ENCODE peak calls at places on chromosomes 6 and 20, in five cellular contexts. One of them, this sample, is unnamed.

GRCh38 chr6:98657764-98658163 is 176.6 kb upstream of the POU3F2 start:
- DNase-seq in naive B cell: no peak
- DNase-seq in T-helper 9 cell: no peak
- DNase-seq in activated CD8-positive, alpha-beta T cell treated with anti-CD3 and anti-CD28 coated beads, Interleukin-2, amount 10 ng/mL, durations not matched to agents 7 days and 5 days: peak
- DNase-seq in stimulated activated CD4-positive, alpha-beta T cell treated with anti-CD3 and anti-CD28 coated beads, Interleukin-15, amount 100 ng/mL, for 24 hours: peak
- DNase-seq in this sample: peak

GRCh38 chr20:61447950-61448349 is 195.9 kb downstream of the CDH4 start:
- DNase-seq in naive B cell: no peak
- DNase-seq in stimulated activated CD4-positive, alpha-beta T cell treated with anti-CD3 and anti-CD28 coated beads, Interleukin-15, amount 100 ng/mL, for 24 hours: no peak
- DNase-seq in T-helper 9 cell: no peak
- DNase-seq in activated CD8-positive, alpha-beta T cell treated with anti-CD3 and anti-CD28 coated beads, Interleukin-2, amount 10 ng/mL, durations not matched to agents 7 days and 5 days: no peak
- DNase-seq in this sample: no peak

GRCh38 chr6:46491789-46492547 is 719 bp upstream of the RCAN2 start:
- DNase-seq in activated CD8-positive, alpha-beta T cell treated with anti-CD3 and anti-CD28 coated beads, Interleukin-2, amount 10 ng/mL, durations not matched to agents 7 days and 5 days: peak
- DNase-seq in stimulated activated CD4-positive, alpha-beta T cell treated with anti-CD3 and anti-CD28 coated beads, Interleukin-15, amount 100 ng/mL, for 24 hours: peak
- DNase-seq in T-helper 9 cell: no peak
- DNase-seq in naive B cell: peak
- DNase-seq in this sample: no peak

GRCh38 chr6:51953246-51953645 is 134.2 kb downstream of the PKHD1 start:
- DNase-seq in stimulated activated CD4-positive, alpha-beta T cell treated with anti-CD3 and anti-CD28 coated beads, Interleukin-15, amount 100 ng/mL, for 24 hours: no peak
- DNase-seq in activated CD8-positive, alpha-beta T cell treated with anti-CD3 and anti-CD28 coated beads, Interleukin-2, amount 10 ng/mL, durations not matched to agents 7 days and 5 days: no peak
- DNase-seq in naive B cell: no peak
- DNase-seq in T-helper 9 cell: no peak
- DNase-seq in this sample: no peak

GRCh38 chr6:22251331-22251730 is 45.5 kb downstream of the PRL start:
- DNase-seq in activated CD8-positive, alpha-beta T cell treated with anti-CD3 and anti-CD28 coated beads, Interleukin-2, amount 10 ng/mL, durations not matched to agents 7 days and 5 days: no peak
- DNase-seq in T-helper 9 cell: no peak
- DNase-seq in stimulated activated CD4-positive, alpha-beta T cell treated with anti-CD3 and anti-CD28 coated beads, Interleukin-15, amount 100 ng/mL, for 24 hours: no peak
- DNase-seq in naive B cell: no peak
- DNase-seq in this sample: no peak

GRCh38 chr20:48148020-48148419 is 362.7 kb upstream of the SULF2 start:
- DNase-seq in activated CD8-positive, alpha-beta T cell treated with anti-CD3 and anti-CD28 coated beads, Interleukin-2, amount 10 ng/mL, durations not matched to agents 7 days and 5 days: no peak
- DNase-seq in T-helper 9 cell: no peak
- DNase-seq in naive B cell: no peak
- DNase-seq in stimulated activated CD4-positive, alpha-beta T cell treated with anti-CD3 and anti-CD28 coated beads, Interleukin-15, amount 100 ng/mL, for 24 hours: no peak
- DNase-seq in this sample: no peak

GRCh38 chr6:33613794-33614166 is 7.3 kb upstream of the ITPR3 start:
- DNase-seq in stimulated activated CD4-positive, alpha-beta T cell treated with anti-CD3 and anti-CD28 coated beads, Interleukin-15, amount 100 ng/mL, for 24 hours: no peak
- DNase-seq in activated CD8-positive, alpha-beta T cell treated with anti-CD3 and anti-CD28 coated beads, Interleukin-2, amount 10 ng/mL, durations not matched to agents 7 days and 5 days: no peak
- DNase-seq in T-helper 9 cell: no peak
- DNase-seq in naive B cell: no peak
- DNase-seq in this sample: no peak

GRCh38 chr6:121867095-121867494 is 431.6 kb downstream of the GJA1 start:
- DNase-seq in naive B cell: no peak
- DNase-seq in activated CD8-positive, alpha-beta T cell treated with anti-CD3 and anti-CD28 coated beads, Interleukin-2, amount 10 ng/mL, durations not matched to agents 7 days and 5 days: no peak
- DNase-seq in stimulated activated CD4-positive, alpha-beta T cell treated with anti-CD3 and anti-CD28 coated beads, Interleukin-15, amount 100 ng/mL, for 24 hours: no peak
- DNase-seq in T-helper 9 cell: no peak
- DNase-seq in this sample: no peak

GRCh38 chr6:142088858-142089216 is 43.9 kb upstream of the GJE1 start:
- DNase-seq in activated CD8-positive, alpha-beta T cell treated with anti-CD3 and anti-CD28 coated beads, Interleukin-2, amount 10 ng/mL, durations not matched to agents 7 days and 5 days: no peak
- DNase-seq in T-helper 9 cell: no peak
- DNase-seq in stimulated activated CD4-positive, alpha-beta T cell treated with anti-CD3 and anti-CD28 coated beads, Interleukin-15, amount 100 ng/mL, for 24 hours: no peak
- DNase-seq in naive B cell: no peak
- DNase-seq in this sample: no peak

GRCh38 chr6:75290558-75290957 is 6.0 kb upstream of the TMEM30A start:
- DNase-seq in stimulated activated CD4-positive, alpha-beta T cell treated with anti-CD3 and anti-CD28 coated beads, Interleukin-15, amount 100 ng/mL, for 24 hours: no peak
- DNase-seq in T-helper 9 cell: no peak
- DNase-seq in naive B cell: no peak
- DNase-seq in activated CD8-positive, alpha-beta T cell treated with anti-CD3 and anti-CD28 coated beads, Interleukin-2, amount 10 ng/mL, durations not matched to agents 7 days and 5 days: no peak
- DNase-seq in this sample: no peak

GRCh38 chr6:113375950-113376846 is 480.9 kb upstream of the MARCKS start:
- DNase-seq in activated CD8-positive, alpha-beta T cell treated with anti-CD3 and anti-CD28 coated beads, Interleukin-2, amount 10 ng/mL, durations not matched to agents 7 days and 5 days: no peak
- DNase-seq in T-helper 9 cell: no peak
- DNase-seq in naive B cell: no peak
- DNase-seq in stimulated activated CD4-positive, alpha-beta T cell treated with anti-CD3 and anti-CD28 coated beads, Interleukin-15, amount 100 ng/mL, for 24 hours: no peak
- DNase-seq in this sample: no peak

GRCh38 chr20:16662462-16662861 is 67.4 kb upstream of the SNRPB2 start:
- DNase-seq in activated CD8-positive, alpha-beta T cell treated with anti-CD3 and anti-CD28 coated beads, Interleukin-2, amount 10 ng/mL, durations not matched to agents 7 days and 5 days: no peak
- DNase-seq in T-helper 9 cell: no peak
- DNase-seq in stimulated activated CD4-positive, alpha-beta T cell treated with anti-CD3 and anti-CD28 coated beads, Interleukin-15, amount 100 ng/mL, for 24 hours: no peak
- DNase-seq in naive B cell: no peak
- DNase-seq in this sample: no peak

GRCh38 chr6:39217177-39217864 is 12.0 kb downstream of the KCNK5 start:
- DNase-seq in naive B cell: no peak
- DNase-seq in T-helper 9 cell: no peak
- DNase-seq in activated CD8-positive, alpha-beta T cell treated with anti-CD3 and anti-CD28 coated beads, Interleukin-2, amount 10 ng/mL, durations not matched to agents 7 days and 5 days: no peak
- DNase-seq in stimulated activated CD4-positive, alpha-beta T cell treated with anti-CD3 and anti-CD28 coated beads, Interleukin-15, amount 100 ng/mL, for 24 hours: no peak
- DNase-seq in this sample: no peak

GRCh38 chr6:144327081-144327480 is 41.9 kb downstream of the UTRN start:
- DNase-seq in activated CD8-positive, alpha-beta T cell treated with anti-CD3 and anti-CD28 coated beads, Interleukin-2, amount 10 ng/mL, durations not matched to agents 7 days and 5 days: no peak
- DNase-seq in T-helper 9 cell: no peak
- DNase-seq in naive B cell: no peak
- DNase-seq in stimulated activated CD4-positive, alpha-beta T cell treated with anti-CD3 and anti-CD28 coated beads, Interleukin-15, amount 100 ng/mL, for 24 hours: no peak
- DNase-seq in this sample: no peak

This sample was measured in activated CD4-positive, alpha-beta memory T cell treated with anti-CD3 and anti-CD28 coated beads, Interleukin-2, amount 10 ng/mL, durations not matched to agents 7 days and 5 days.